ENCODE peak calls at places on chromosome 12, in six cellular contexts. A is brain microvascular endothelial cell, P is tibial artery, B is HCT116, T is bronchial epithelial cell, S is GM12864. D is an unnamed sample.

GRCh38 chr12:42744539-42745156 is 155.1 kb upstream of the PRICKLE1 start:
- DNase-seq in A (no peak), P (no peak), B (no peak), T (peak), S (no peak), D (no peak)

GRCh38 chr12:109766251-109766778 is 52.7 kb downstream of the FAM222A start:
- DNase-seq in A (no peak), P (peak), B (no peak), T (no peak), S (no peak), D (no peak)

GRCh38 chr12:9732966-9733461 is at the start of gene CLECL1:
- DNase-seq in A (no peak), P (no peak), B (no peak), T (no peak), S (peak), D (peak)

GRCh38 chr12:27517961-27518668 is 5.9 kb upstream of the PPFIBP1 start:
- DNase-seq in A (no peak), P (no peak), B (no peak), T (no peak), S (no peak), D (no peak)

GRCh38 chr12:13099910-13100609 is 3.4 kb downstream of the GSG1 start:
- DNase-seq in A (no peak), P (no peak), B (no peak), T (peak), S (no peak), D (no peak)

GRCh38 chr12:2317819-2318218 is 265.0 kb downstream of the CACNA1C start:
- DNase-seq in A (no peak), P (no peak), B (no peak), T (no peak), S (no peak), D (no peak)

GRCh38 chr12:97555547-97556200 is 93.1 kb downstream of the RMST start:
- DNase-seq in A (no peak), P (no peak), B (no peak), T (no peak), S (no peak), D (no peak)

GRCh38 chr12:2862876-2863275 is 6.0 kb upstream of the TEX52 start:
- DNase-seq in A (no peak), P (no peak), B (no peak), T (no peak), S (no peak), D (no peak)

GRCh38 chr12:11729439-11730150 is 80.1 kb downstream of the ETV6 start:
- DNase-seq in A (no peak), P (no peak), B (no peak), T (no peak), S (no peak), D (peak)

GRCh38 chr12:80829767-80830166 is 108.0 kb downstream of the LIN7A start:
- DNase-seq in A (no peak), P (no peak), B (no peak), T (no peak), S (no peak), D (no peak)

GRCh38 chr12:95088339-95088738 is 14.9 kb upstream of the NR2C1 start:
- DNase-seq in A (no peak), P (no peak), B (no peak), T (no peak), S (no peak), D (peak)

GRCh38 chr12:66665416-66665815 is 13.5 kb downstream of the GRIP1 start:
- DNase-seq in A (no peak), P (no peak), B (no peak), T (peak), S (no peak), D (no peak)

GRCh38 chr12:8590842-8591545 is 21.7 kb downstream of the AICDA start:
- DNase-seq in A (no peak), P (no peak), B (no peak), T (no peak), S (no peak), D (peak)

DNA sequence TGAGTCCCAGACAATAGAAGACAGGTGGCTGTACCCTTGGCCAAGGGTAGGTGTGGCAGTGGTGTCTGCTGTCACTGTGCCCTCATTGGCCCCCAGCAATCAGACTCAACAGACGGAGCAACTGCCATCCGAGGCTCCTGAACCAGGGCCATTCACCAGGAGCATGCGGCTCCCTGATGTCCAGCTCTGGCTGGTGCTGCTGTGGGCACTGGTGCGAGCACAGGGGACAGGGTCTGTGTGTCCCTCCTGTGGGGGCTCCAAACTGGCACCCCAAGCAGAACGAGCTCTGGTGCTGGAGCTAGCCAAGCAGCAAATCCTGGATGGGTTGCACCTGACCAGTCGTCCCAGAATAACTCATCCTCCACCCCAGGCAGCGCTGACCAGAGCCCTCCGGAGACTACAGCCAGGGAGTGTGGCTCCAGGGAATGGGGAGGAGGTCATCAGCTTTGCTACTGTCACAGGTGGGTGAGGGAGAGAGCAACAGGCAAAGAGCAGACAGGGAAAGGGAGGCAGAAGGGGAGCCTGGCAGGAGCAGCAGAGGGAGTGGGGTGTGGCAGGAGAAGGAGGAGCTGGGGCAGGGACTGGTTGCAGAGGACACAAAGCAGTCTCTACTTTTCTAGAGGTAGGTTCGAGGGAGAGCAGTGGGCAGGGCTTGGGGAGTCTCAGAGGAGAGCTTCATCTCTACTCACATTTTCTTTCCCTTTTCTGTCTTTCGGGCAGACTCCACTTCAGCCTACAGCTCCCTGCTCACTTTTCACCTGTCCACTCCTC is 452 bp downstream of the INHBE start:
- DNase-seq in A (no peak), P (no peak), B (no peak), T (no peak), S (no peak), D (no peak)
- H3K4me3 ChIP-seq in A (no peak), P (no peak), B (peak), T (no peak), S (peak), D (no peak)

GRCh38 chr12:51792417-51792816 is 56.1 kb downstream of the FIGNL2 start:
- DNase-seq in A (no peak), P (no peak), B (no peak), T (no peak), S (no peak), D (no peak)
- TF ChIP-seq CTCF in A (no peak), P (no peak), B (no peak), T (no peak), S (no peak), D (no peak)

DNA sequence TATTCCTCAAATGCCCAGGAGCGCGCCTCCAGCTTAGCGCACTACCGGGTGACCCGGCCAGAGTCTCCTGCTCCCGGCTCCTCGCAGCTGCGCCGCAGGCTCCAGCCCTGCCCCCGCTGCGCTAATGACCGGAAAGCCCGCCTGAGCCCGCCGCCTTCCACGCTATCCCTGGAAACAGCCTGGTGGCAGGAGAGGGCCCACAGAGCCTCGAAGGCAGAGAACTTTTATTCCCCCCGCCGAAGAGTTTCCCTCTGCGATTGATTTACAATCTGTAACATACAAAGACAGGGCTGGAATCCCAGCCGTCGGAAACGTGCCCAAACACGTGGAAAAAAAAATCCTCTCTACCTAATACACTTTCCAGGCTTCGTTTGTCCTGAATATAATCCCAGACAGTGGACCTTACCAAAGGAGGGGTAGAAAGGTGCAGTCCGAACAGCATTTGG is 1.5 kb downstream of the COL2A1 start:
- DNase-seq in A (no peak), P (no peak), B (no peak), T (peak), S (no peak), D (no peak)
- H3K4me3 ChIP-seq in A (peak), P (peak), B (no peak), T (no peak), S (no peak), D (no peak)

GRCh38 chr12:115163710-115164109 is 479.7 kb upstream of the TBX3 start:
- DNase-seq in A (no peak), P (no peak), B (no peak), T (no peak), S (no peak), D (no peak)

GRCh38 chr12:115172521-115172920 is 488.5 kb upstream of the TBX3 start:
- DNase-seq in A (no peak), P (no peak), B (no peak), T (no peak), S (no peak), D (no peak)

GRCh38 chr12:115166698-115167315 is 482.8 kb upstream of the TBX3 start:
- DNase-seq in A (peak), P (no peak), B (no peak), T (no peak), S (no peak), D (no peak)
- TF ChIP-seq CTCF in A (peak), P (no peak), B (no peak), T (no peak), S (no peak), D (no peak)

DNA sequence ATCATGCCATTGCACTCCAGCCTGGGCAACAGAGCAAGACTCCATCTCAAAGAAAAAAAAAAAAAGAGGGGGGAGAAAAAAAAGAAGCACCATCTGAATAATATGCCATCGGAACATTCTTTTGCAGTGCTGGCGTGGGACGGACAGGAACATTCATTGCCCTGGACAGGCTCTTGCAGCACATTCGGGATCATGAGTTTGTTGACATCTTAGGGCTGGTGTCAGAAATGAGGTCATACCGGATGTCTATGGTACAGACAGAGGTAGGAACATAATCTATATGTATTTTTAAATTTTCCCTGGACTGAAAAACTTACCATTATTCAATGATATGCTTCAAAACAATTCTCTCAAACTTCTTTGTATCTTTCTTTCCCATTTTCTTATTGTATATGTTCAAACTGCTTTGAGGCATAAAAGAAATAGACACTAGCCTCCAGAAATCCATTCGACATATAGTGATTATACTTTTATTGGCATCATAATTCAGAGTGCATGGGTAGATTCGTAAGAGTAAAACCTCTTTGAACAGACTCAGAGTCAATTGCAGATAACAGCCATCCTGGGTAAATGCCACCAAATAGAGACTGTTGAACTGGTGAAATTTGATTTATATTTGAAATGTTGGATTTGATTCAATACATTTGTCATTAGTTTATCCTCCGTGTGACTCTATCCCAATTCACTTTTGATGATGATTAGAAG is 199.7 kb downstream of the EPS8 start:
- DNase-seq in A (no peak), P (no peak), B (no peak), T (no peak), S (no peak), D (no peak)
- H3K4me3 ChIP-seq in A (peak), P (no peak), B (no peak), T (no peak), S (no peak), D (no peak)